ENCODE peak calls at places on chromosomes 7 and 10, in five cellular contexts. S is stimulated activated CD8-positive, alpha-beta memory T cell treated with anti-CD3 and anti-CD28 coated beads, Interleukin-7, amount 100 ng/mL, for 4 hours; G is AG20443; X is astrocyte; K is activated effector memory CD4-positive, alpha-beta T cell treated with anti-CD3 and anti-CD28 coated beads, Interleukin-2, amount 50 U/mL, for 16 hours. Q is an unnamed sample.

GRCh38 chr7:41969713-41970112 is 266.8 kb upstream of the INHBA start:
- DNase-seq in S (no peak), G (peak), X (no peak), K (no peak), Q (no peak)

GRCh38 chr7:55060690-55061414 is 42.0 kb downstream of the EGFR start:
- DNase-seq in S (no peak), G (peak), X (peak), K (no peak), Q (no peak)

GRCh38 chr10:52443419-52444388 is 129.6 kb downstream of the DKK1 start:
- DNase-seq in S (no peak), G (peak), X (peak), K (no peak), Q (peak)

GRCh38 chr10:130477360-130477759 is 341.2 kb downstream of the GLRX3 start:
- DNase-seq in S (no peak), G (no peak), X (no peak), K (no peak), Q (no peak)

GRCh38 chr10:55820478-55820877 is 540.6 kb downstream of the ZWINT start:
- DNase-seq in S (no peak), G (no peak), X (no peak), K (no peak), Q (no peak)

GRCh38 chr10:58898854-58899573 is 277.4 kb upstream of the PHYHIPL start:
- DNase-seq in S (no peak), G (no peak), X (no peak), K (no peak), Q (peak)

GRCh38 chr10:72250666-72251065 is 23.1 kb upstream of the DDIT4 start:
- DNase-seq in S (no peak), G (peak), X (peak), K (no peak), Q (no peak)

GRCh38 chr7:80106498-80107113 is 28.0 kb upstream of the GNAI1 start:
- DNase-seq in S (no peak), G (no peak), X (no peak), K (no peak), Q (no peak)

GRCh38 chr10:62424026-62424425 is 49.9 kb downstream of the ZNF365 start:
- DNase-seq in S (no peak), G (no peak), X (no peak), K (no peak), Q (no peak)

GRCh38 chr7:17041324-17041723 is 159.5 kb upstream of the AGR3 start:
- DNase-seq in S (no peak), G (peak), X (peak), K (no peak), Q (peak)

GRCh38 chr7:108015740-108016139 is 12.8 kb upstream of the LAMB1 start:
- DNase-seq in S (no peak), G (no peak), X (no peak), K (no peak), Q (no peak)

GRCh38 chr7:132653364-132653930 is 77.2 kb upstream of the PLXNA4 start:
- DNase-seq in S (no peak), G (no peak), X (no peak), K (no peak), Q (no peak)

GRCh38 chr10:73628405-73628804 is 12.9 kb downstream of the MYOZ1 start:
- DNase-seq in S (no peak), G (no peak), X (no peak), K (no peak), Q (peak)

GRCh38 chr10:119511828-119512515 is 30.5 kb downstream of the RGS10 start:
- DNase-seq in S (no peak), G (no peak), X (no peak), K (no peak), Q (no peak)

GRCh38 chr10:77522268-77522809 is 115.3 kb downstream of the KCNMA1 start:
- DNase-seq in S (no peak), G (no peak), X (no peak), K (no peak), Q (no peak)

GRCh38 chr7:101486056-101486763 is 123.5 kb downstream of the COL26A1 start:
- DNase-seq in S (no peak), G (peak), X (peak), K (no peak), Q (no peak)

GRCh38 chr7:150957119-150958020 is 20.8 kb downstream of the KCNH2 start:
- DNase-seq in S (no peak), G (no peak), X (no peak), K (no peak), Q (no peak)

GRCh38 chr10:99579971-99580370 is 40.3 kb downstream of the SLC25A28 start:
- DNase-seq in S (no peak), G (no peak), X (no peak), K (no peak), Q (no peak)

GRCh38 chr7:132410385-132410784 is 165.9 kb downstream of the PLXNA4 start:
- DNase-seq in S (no peak), G (peak), X (no peak), K (no peak), Q (no peak)

GRCh38 chr7:73802459-73802858 is 28.3 kb upstream of the CLDN4 start:
- DNase-seq in S (no peak), G (no peak), X (no peak), K (no peak), Q (no peak)

GRCh38 chr10:113225364-113225763 is 275.3 kb downstream of the TCF7L2 start:
- DNase-seq in S (no peak), G (no peak), X (no peak), K (no peak), Q (no peak)

GRCh38 chr10:13327516-13327915 is 20.6 kb downstream of the SEPHS1 start:
- DNase-seq in S (no peak), G (no peak), X (no peak), K (no peak), Q (no peak)

GRCh38 chr7:148958061-148958460 is 70.2 kb downstream of the PDIA4 start:
- DNase-seq in S (no peak), G (no peak), X (no peak), K (no peak), Q (no peak)

GRCh38 chr10:77496941-77497420 is 140.6 kb downstream of the KCNMA1 start:
- DNase-seq in S (no peak), G (no peak), X (peak), K (no peak), Q (peak)

GRCh38 chr10:86678999-86679792 is 10.9 kb downstream of the LDB3 start:
- DNase-seq in S (no peak), G (no peak), X (no peak), K (no peak), Q (no peak)

GRCh38 chr7:45588466-45588865 is 14.3 kb downstream of the ADCY1 start:
- DNase-seq in S (no peak), G (no peak), X (no peak), K (peak), Q (no peak)

GRCh38 chr10:51029172-51029641 is 45.1 kb upstream of the PRKG1 start:
- DNase-seq in S (no peak), G (peak), X (peak), K (no peak), Q (peak)

GRCh38 chr10:559767-560047 is 129.8 kb downstream of the DIP2C start:
- DNase-seq in S (no peak), G (no peak), X (no peak), K (no peak), Q (no peak)

GRCh38 chr10:132462463-132463332 is 65.7 kb downstream of the PWWP2B start:
- DNase-seq in S (no peak), G (no peak), X (no peak), K (no peak), Q (no peak)

GRCh38 chr10:6721480-6721879 is 141.4 kb upstream of the PRKCQ start:
- DNase-seq in S (no peak), G (peak), X (peak), K (no peak), Q (peak)

GRCh38 chr7:136969776-136970175 is 101.3 kb downstream of the CHRM2 start:
- DNase-seq in S (no peak), G (no peak), X (no peak), K (no peak), Q (peak)

GRCh38 chr7:36614954-36615353 is 109.3 kb downstream of the AOAH start:
- DNase-seq in S (no peak), G (no peak), X (no peak), K (no peak), Q (no peak)

GRCh38 chr10:132355297-132355696 is 23.3 kb downstream of the LRRC27 start:
- DNase-seq in S (no peak), G (no peak), X (no peak), K (no peak), Q (no peak)

GRCh38 chr7:96104984-96105383 is 216.9 kb downstream of the SLC25A13 start:
- DNase-seq in S (no peak), G (no peak), X (no peak), K (no peak), Q (no peak)

Q was measured in mammary epithelial cell.